ENCODE peak calls at places on chromosomes 7 and 10, in six cellular contexts. One of them, this sample, is unnamed. For H3K4me1, the result is how much of the 10 kb centered on the place peaks cover.

GRCh38 chr10:102628451-102628911 is 15.8 kb upstream of the TRIM8 start:
- DNase-seq in H1: no peak
- DNase-seq in IMR-90: no peak
- DNase-seq in mesenchymal stem cell: peak
- DNase-seq in neuronal stem cell: no peak
- DNase-seq in trophoblast cell: peak
- DNase-seq in this sample: no peak

GRCh38 chr7:30468791-30469190 is 9.8 kb downstream of the NOD1 start:
- DNase-seq in H1: no peak
- DNase-seq in trophoblast cell: no peak
- DNase-seq in mesenchymal stem cell: no peak
- DNase-seq in IMR-90: peak
- DNase-seq in neuronal stem cell: no peak
- DNase-seq in this sample: no peak

GRCh38 chr7:38229386-38229785 is 44.0 kb downstream of the TARP start:
- DNase-seq in IMR-90: peak
- DNase-seq in mesenchymal stem cell: peak
- DNase-seq in trophoblast cell: no peak
- DNase-seq in neuronal stem cell: no peak
- DNase-seq in H1: no peak
- DNase-seq in this sample: no peak

GRCh38 chr10:82558208-82558607 is 683.2 kb downstream of the NRG3 start:
- DNase-seq in neuronal stem cell: no peak
- DNase-seq in H1: no peak
- DNase-seq in mesenchymal stem cell: peak
- DNase-seq in trophoblast cell: no peak
- DNase-seq in IMR-90: no peak
- DNase-seq in this sample: no peak

GRCh38 chr10:66931340-66931948 is 5.6 kb downstream of the LRRTM3 start:
- DNase-seq in IMR-90: peak
- DNase-seq in H1: no peak
- DNase-seq in trophoblast cell: no peak
- DNase-seq in neuronal stem cell: peak
- DNase-seq in mesenchymal stem cell: peak
- DNase-seq in this sample: no peak

GRCh38 chr7:45589061-45589460 is 14.9 kb downstream of the ADCY1 start:
- DNase-seq in mesenchymal stem cell: no peak
- DNase-seq in IMR-90: no peak
- DNase-seq in trophoblast cell: no peak
- DNase-seq in neuronal stem cell: no peak
- DNase-seq in H1: no peak
- DNase-seq in this sample: peak

GRCh38 chr7:101172854-101173751 is 7.0 kb downstream of the NAT16 start:
- DNase-seq in mesenchymal stem cell: peak
- DNase-seq in IMR-90: peak
- DNase-seq in trophoblast cell: no peak
- DNase-seq in neuronal stem cell: no peak
- DNase-seq in H1: peak
- DNase-seq in this sample: peak

GRCh38 chr7:153381275-153382119 is 621.9 kb downstream of the ACTR3B start:
- DNase-seq in mesenchymal stem cell: no peak
- DNase-seq in neuronal stem cell: peak
- DNase-seq in trophoblast cell: peak
- DNase-seq in H1: peak
- DNase-seq in IMR-90: no peak
- DNase-seq in this sample: peak

GRCh38 chr7:23161502-23161901 is 20.3 kb upstream of the NUP42 start:
- DNase-seq in IMR-90: no peak
- DNase-seq in H1: no peak
- DNase-seq in trophoblast cell: no peak
- DNase-seq in neuronal stem cell: no peak
- DNase-seq in mesenchymal stem cell: no peak
- DNase-seq in this sample: no peak

GRCh38 chr10:14880201-14880600 is 1.5 kb downstream of the SUV39H2 start:
- DNase-seq in neuronal stem cell: no peak
- DNase-seq in H1: no peak
- DNase-seq in IMR-90: no peak
- DNase-seq in mesenchymal stem cell: peak
- DNase-seq in trophoblast cell: no peak
- DNase-seq in this sample: no peak

GRCh38 chr7:130758429-130759056 is 24.5 kb upstream of the KLF14 start:
- DNase-seq in neuronal stem cell: peak
- DNase-seq in mesenchymal stem cell: peak
- DNase-seq in H1: no peak
- DNase-seq in trophoblast cell: no peak
- DNase-seq in IMR-90: peak
- DNase-seq in this sample: no peak

GRCh38 chr7:96657347-96658010 is 52.2 kb downstream of the SEM1 start:
- DNase-seq in neuronal stem cell: peak
- DNase-seq in H1: peak
- DNase-seq in IMR-90: no peak
- DNase-seq in trophoblast cell: no peak
- DNase-seq in mesenchymal stem cell: no peak
- DNase-seq in this sample: peak

GRCh38 chr10:88792656-88793055 is 9.9 kb upstream of the LIPM start:
- DNase-seq in IMR-90: peak
- DNase-seq in mesenchymal stem cell: peak
- DNase-seq in H1: no peak
- DNase-seq in neuronal stem cell: no peak
- DNase-seq in trophoblast cell: peak
- DNase-seq in this sample: no peak

GRCh38 chr7:105524840-105525239 is 2.8 kb upstream of the PUS7 start:
- DNase-seq in IMR-90: no peak
- DNase-seq in mesenchymal stem cell: no peak
- DNase-seq in neuronal stem cell: no peak
- DNase-seq in H1: no peak
- DNase-seq in trophoblast cell: no peak
- DNase-seq in this sample: no peak

GRCh38 chr10:106038246-106038645 is 1126.3 kb downstream of the SORCS1 start:
- DNase-seq in mesenchymal stem cell: no peak
- DNase-seq in H1: no peak
- DNase-seq in IMR-90: no peak
- DNase-seq in trophoblast cell: no peak
- DNase-seq in neuronal stem cell: no peak
- DNase-seq in this sample: no peak

GRCh38 chr7:17207220-17207619 is 91.2 kb upstream of the AHR start:
- DNase-seq in neuronal stem cell: no peak
- DNase-seq in H1: no peak
- DNase-seq in mesenchymal stem cell: no peak
- DNase-seq in trophoblast cell: no peak
- DNase-seq in IMR-90: peak
- DNase-seq in this sample: no peak

GRCh38 chr7:30135551-30136271 is 925 bp downstream of the MTURN start:
- DNase-seq in trophoblast cell: no peak
- DNase-seq in neuronal stem cell: peak
- DNase-seq in IMR-90: peak
- DNase-seq in mesenchymal stem cell: peak
- DNase-seq in H1: peak
- DNase-seq in this sample: no peak

GRCh38 chr7:4269746-4270145 is 412.3 kb upstream of the FOXK1 start:
- DNase-seq in neuronal stem cell: no peak
- DNase-seq in H1: no peak
- DNase-seq in IMR-90: no peak
- DNase-seq in mesenchymal stem cell: no peak
- DNase-seq in trophoblast cell: no peak
- DNase-seq in this sample: no peak

GRCh38 chr10:11256896-11257295 is 239.2 kb downstream of the CELF2 start:
- DNase-seq in H1: no peak
- DNase-seq in neuronal stem cell: no peak
- DNase-seq in trophoblast cell: no peak
- DNase-seq in mesenchymal stem cell: no peak
- DNase-seq in IMR-90: no peak
- DNase-seq in this sample: no peak

GRCh38 chr10:5894873-5895272 is 4.8 kb downstream of the FBH1 start:
- DNase-seq in trophoblast cell: no peak
- DNase-seq in H1: no peak
- DNase-seq in IMR-90: no peak
- DNase-seq in neuronal stem cell: no peak
- DNase-seq in mesenchymal stem cell: no peak
- DNase-seq in this sample: no peak

GRCh38 chr10:22415072-22415471 is 69.8 kb downstream of the SPAG6 start:
- DNase-seq in IMR-90: no peak
- DNase-seq in neuronal stem cell: no peak
- DNase-seq in mesenchymal stem cell: no peak
- DNase-seq in trophoblast cell: no peak
- DNase-seq in H1: no peak
- DNase-seq in this sample: no peak

GRCh38 chr10:63375458-63375857 is 90.3 kb downstream of the JMJD1C start:
- DNase-seq in IMR-90: no peak
- DNase-seq in trophoblast cell: peak
- DNase-seq in mesenchymal stem cell: peak
- DNase-seq in H1: no peak
- DNase-seq in neuronal stem cell: no peak
- DNase-seq in this sample: no peak

GRCh38 chr10:75425291-75426079 is 5.9 kb upstream of the LRMDA start:
- DNase-seq in H1: no peak
- DNase-seq in neuronal stem cell: no peak
- DNase-seq in trophoblast cell: no peak
- DNase-seq in mesenchymal stem cell: no peak
- DNase-seq in IMR-90: no peak
- DNase-seq in this sample: no peak

GRCh38 chr10:73096041-73096451 is 620 bp downstream of the P4HA1 start:
- DNase-seq in neuronal stem cell: no peak
- DNase-seq in IMR-90: peak
- DNase-seq in H1: peak
- DNase-seq in trophoblast cell: peak
- DNase-seq in mesenchymal stem cell: peak
- DNase-seq in this sample: peak

GRCh38 chr7:18535811-18536413 is 40.4 kb downstream of the HDAC9 start:
- DNase-seq in mesenchymal stem cell: no peak
- DNase-seq in IMR-90: no peak
- DNase-seq in trophoblast cell: no peak
- DNase-seq in neuronal stem cell: no peak
- DNase-seq in H1: no peak
- DNase-seq in this sample: no peak

GRCh38 chr7:111498608-111499007 is 63.7 kb downstream of the IMMP2L start:
- DNase-seq in trophoblast cell: no peak
- DNase-seq in neuronal stem cell: no peak
- DNase-seq in mesenchymal stem cell: no peak
- DNase-seq in H1: no peak
- DNase-seq in IMR-90: no peak
- DNase-seq in this sample: no peak
- H3K27ac ChIP-seq in trophoblast cell: no peak
- H3K27ac ChIP-seq in neuronal stem cell: no peak
- H3K27ac ChIP-seq in mesenchymal stem cell: no peak
- H3K27ac ChIP-seq in H1: no peak
- H3K27ac ChIP-seq in IMR-90: no peak
- H3K27ac ChIP-seq in this sample: no peak

GRCh38 chr10:96791902-96792301 is 40.2 kb upstream of the LCOR start:
- DNase-seq in trophoblast cell: no peak
- DNase-seq in IMR-90: no peak
- DNase-seq in mesenchymal stem cell: no peak
- DNase-seq in H1: no peak
- DNase-seq in neuronal stem cell: no peak
- DNase-seq in this sample: no peak
- H3K14ac ChIP-seq in trophoblast cell: no peak
- H3K14ac ChIP-seq in IMR-90: no peak
- H3K14ac ChIP-seq in mesenchymal stem cell: no peak
- H3K14ac ChIP-seq in H1: no peak
- H3K14ac ChIP-seq in neuronal stem cell: no peak
- H3K14ac ChIP-seq in this sample: no peak

GRCh38 chr10:65416094-65416493 is 1509.7 kb upstream of the LRRTM3 start:
- DNase-seq in neuronal stem cell: no peak
- DNase-seq in H1: no peak
- DNase-seq in mesenchymal stem cell: peak
- DNase-seq in IMR-90: no peak
- DNase-seq in trophoblast cell: no peak
- DNase-seq in this sample: no peak
- H3K4me1 ChIP-seq in neuronal stem cell: under half
- H3K4me1 ChIP-seq in H1: under half
- H3K4me1 ChIP-seq in mesenchymal stem cell: under half
- H3K4me1 ChIP-seq in IMR-90: under half
- H3K4me1 ChIP-seq in trophoblast cell: under half
- H3K4me1 ChIP-seq in this sample: under half

GRCh38 chr10:61064356-61064755 is 120.4 kb upstream of the RHOBTB1 start:
- DNase-seq in trophoblast cell: peak
- DNase-seq in H1: no peak
- DNase-seq in mesenchymal stem cell: no peak
- DNase-seq in neuronal stem cell: no peak
- DNase-seq in IMR-90: no peak
- DNase-seq in this sample: no peak

GRCh38 chr10:61065010-61065409 is 121.0 kb upstream of the RHOBTB1 start:
- DNase-seq in H1: no peak
- DNase-seq in IMR-90: no peak
- DNase-seq in trophoblast cell: no peak
- DNase-seq in mesenchymal stem cell: no peak
- DNase-seq in neuronal stem cell: no peak
- DNase-seq in this sample: no peak

GRCh38 chr10:61068471-61068870 is 124.5 kb upstream of the RHOBTB1 start:
- DNase-seq in trophoblast cell: no peak
- DNase-seq in neuronal stem cell: no peak
- DNase-seq in IMR-90: no peak
- DNase-seq in H1: no peak
- DNase-seq in mesenchymal stem cell: peak
- DNase-seq in this sample: no peak

GRCh38 chr10:61066661-61067353 is 122.8 kb upstream of the RHOBTB1 start:
- DNase-seq in neuronal stem cell: no peak
- DNase-seq in trophoblast cell: no peak
- DNase-seq in mesenchymal stem cell: no peak
- DNase-seq in IMR-90: no peak
- DNase-seq in H1: no peak
- DNase-seq in this sample: no peak

DNA sequence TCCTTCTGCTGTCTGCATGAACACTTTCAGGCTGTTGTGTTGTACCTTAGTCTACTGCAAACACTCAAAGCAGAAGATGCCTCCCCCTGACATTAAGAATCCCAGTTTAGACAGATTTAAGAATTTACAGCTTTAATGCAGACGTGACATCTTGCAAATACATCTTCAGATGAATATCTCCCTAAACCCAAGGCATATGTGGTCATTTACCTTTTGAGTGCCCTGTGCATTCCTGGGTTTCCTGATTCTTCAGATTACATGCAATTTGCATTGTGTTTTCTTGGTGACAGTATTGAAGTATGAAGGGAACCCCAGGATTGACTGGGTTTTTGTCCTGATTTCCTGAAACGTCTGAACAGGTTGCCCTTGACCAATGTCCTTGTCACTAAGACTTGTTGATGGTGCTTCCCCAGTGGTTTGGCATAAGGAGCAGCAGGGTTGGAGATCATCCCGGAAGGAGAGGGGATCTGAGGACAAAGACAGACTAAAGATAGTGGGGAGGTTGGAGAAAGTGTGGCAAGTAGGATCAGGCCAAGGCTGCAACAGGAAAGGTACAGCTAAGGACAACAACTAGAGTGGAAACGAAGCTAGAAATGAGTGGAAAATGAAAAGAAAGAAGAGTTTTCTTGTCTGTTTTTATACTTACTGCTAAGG is 123.8 kb upstream of the RHOBTB1 start:
- DNase-seq in mesenchymal stem cell: no peak
- DNase-seq in H1: no peak
- DNase-seq in neuronal stem cell: no peak
- DNase-seq in IMR-90: no peak
- DNase-seq in trophoblast cell: no peak
- DNase-seq in this sample: no peak
- H3K27ac ChIP-seq in mesenchymal stem cell: no peak
- H3K27ac ChIP-seq in H1: no peak
- H3K27ac ChIP-seq in neuronal stem cell: no peak
- H3K27ac ChIP-seq in IMR-90: no peak
- H3K27ac ChIP-seq in trophoblast cell: no peak
- H3K27ac ChIP-seq in this sample: no peak

This sample was measured in H9.